ENCODE peak calls at places on chromosomes 12 and 14, in five cellular contexts. One of them, this sample, is unnamed. For H3K9me3, the result is how much of the 10 kb centered on the place peaks cover.

GRCh38 chr14:75711134-75711795 is 50.2 kb downstream of the TTLL5 start:
- DNase-seq in colonic mucosa: no peak
- DNase-seq in Panc1: peak
- DNase-seq in right cardiac atrium: peak
- DNase-seq in heart right ventricle: no peak
- DNase-seq in this sample: no peak

GRCh38 chr14:50741571-50741970 is 73.5 kb upstream of the SAV1 start:
- DNase-seq in right cardiac atrium: no peak
- DNase-seq in Panc1: no peak
- DNase-seq in heart right ventricle: no peak
- DNase-seq in colonic mucosa: no peak
- DNase-seq in this sample: no peak

GRCh38 chr12:102634216-102634615 is 153.9 kb upstream of the IGF1 start:
- DNase-seq in Panc1: no peak
- DNase-seq in colonic mucosa: no peak
- DNase-seq in right cardiac atrium: no peak
- DNase-seq in heart right ventricle: no peak
- DNase-seq in this sample: no peak

GRCh38 chr14:61567838-61568571 is 127.3 kb upstream of the HIF1A start:
- DNase-seq in Panc1: no peak
- DNase-seq in right cardiac atrium: no peak
- DNase-seq in colonic mucosa: no peak
- DNase-seq in heart right ventricle: peak
- DNase-seq in this sample: no peak

GRCh38 chr12:67981236-67982164 is 7.7 kb upstream of the IFNG-AS1 start:
- DNase-seq in Panc1: no peak
- DNase-seq in colonic mucosa: no peak
- DNase-seq in heart right ventricle: no peak
- DNase-seq in right cardiac atrium: no peak
- DNase-seq in this sample: no peak

GRCh38 chr14:100640481-100641273 is 53.5 kb upstream of the BEGAIN start:
- DNase-seq in Panc1: no peak
- DNase-seq in colonic mucosa: no peak
- DNase-seq in heart right ventricle: no peak
- DNase-seq in right cardiac atrium: peak
- DNase-seq in this sample: no peak

GRCh38 chr12:62299617-62300016 is 39.4 kb downstream of the USP15 start:
- DNase-seq in heart right ventricle: no peak
- DNase-seq in Panc1: no peak
- DNase-seq in right cardiac atrium: no peak
- DNase-seq in colonic mucosa: no peak
- DNase-seq in this sample: no peak

GRCh38 chr12:106369624-106370346 is 12.2 kb downstream of the POLR3B start:
- DNase-seq in Panc1: no peak
- DNase-seq in heart right ventricle: no peak
- DNase-seq in colonic mucosa: no peak
- DNase-seq in right cardiac atrium: no peak
- DNase-seq in this sample: no peak

GRCh38 chr14:104138098-104138890 is at the start of gene KIF26A:
- DNase-seq in heart right ventricle: peak
- DNase-seq in colonic mucosa: peak
- DNase-seq in right cardiac atrium: peak
- DNase-seq in Panc1: no peak
- DNase-seq in this sample: peak

GRCh38 chr12:66129934-66130266 is 650 bp downstream of the LLPH start:
- DNase-seq in colonic mucosa: no peak
- DNase-seq in heart right ventricle: no peak
- DNase-seq in right cardiac atrium: no peak
- DNase-seq in Panc1: no peak
- DNase-seq in this sample: no peak

GRCh38 chr12:6963016-6963731 is 7.3 kb downstream of the PHB2 start:
- DNase-seq in right cardiac atrium: peak
- DNase-seq in Panc1: no peak
- DNase-seq in heart right ventricle: no peak
- DNase-seq in colonic mucosa: peak
- DNase-seq in this sample: peak

GRCh38 chr12:73935817-73936216 is 601.8 kb upstream of the ATXN7L3B start:
- DNase-seq in heart right ventricle: no peak
- DNase-seq in right cardiac atrium: no peak
- DNase-seq in Panc1: no peak
- DNase-seq in colonic mucosa: no peak
- DNase-seq in this sample: no peak

GRCh38 chr14:21711360-21711961 is 37.8 kb upstream of the OR4E1 start:
- DNase-seq in right cardiac atrium: no peak
- DNase-seq in colonic mucosa: peak
- DNase-seq in Panc1: peak
- DNase-seq in heart right ventricle: no peak
- DNase-seq in this sample: no peak

GRCh38 chr14:75126121-75126544 is 715 bp downstream of the NEK9 start:
- DNase-seq in heart right ventricle: no peak
- DNase-seq in Panc1: no peak
- DNase-seq in right cardiac atrium: no peak
- DNase-seq in colonic mucosa: no peak
- DNase-seq in this sample: no peak

GRCh38 chr12:131605304-131605829 is 105.5 kb upstream of the SFSWAP start:
- DNase-seq in right cardiac atrium: no peak
- DNase-seq in heart right ventricle: no peak
- DNase-seq in colonic mucosa: no peak
- DNase-seq in Panc1: no peak
- DNase-seq in this sample: no peak

GRCh38 chr14:102430212-102430908 is 67.6 kb downstream of the TECPR2 start:
- DNase-seq in right cardiac atrium: no peak
- DNase-seq in colonic mucosa: no peak
- DNase-seq in Panc1: no peak
- DNase-seq in heart right ventricle: no peak
- DNase-seq in this sample: no peak

GRCh38 chr12:50639721-50640120 is 124.2 kb upstream of the ATF1 start:
- DNase-seq in colonic mucosa: no peak
- DNase-seq in heart right ventricle: no peak
- DNase-seq in Panc1: no peak
- DNase-seq in right cardiac atrium: no peak
- DNase-seq in this sample: no peak

GRCh38 chr12:71636704-71637115 is 26.9 kb downstream of the ZFC3H1 start:
- DNase-seq in Panc1: peak
- DNase-seq in right cardiac atrium: no peak
- DNase-seq in heart right ventricle: no peak
- DNase-seq in colonic mucosa: no peak
- DNase-seq in this sample: no peak

GRCh38 chr14:50303744-50304471 is 8.1 kb downstream of the L2HGDH start:
- DNase-seq in right cardiac atrium: no peak
- DNase-seq in heart right ventricle: no peak
- DNase-seq in colonic mucosa: no peak
- DNase-seq in Panc1: no peak
- DNase-seq in this sample: no peak

GRCh38 chr14:70804556-70805162 is 4.7 kb downstream of the MAP3K9 start:
- DNase-seq in Panc1: no peak
- DNase-seq in heart right ventricle: no peak
- DNase-seq in right cardiac atrium: no peak
- DNase-seq in colonic mucosa: no peak
- DNase-seq in this sample: no peak

GRCh38 chr14:99125616-99126431 is 146.2 kb downstream of the BCL11B start:
- DNase-seq in heart right ventricle: no peak
- DNase-seq in colonic mucosa: peak
- DNase-seq in right cardiac atrium: no peak
- DNase-seq in Panc1: no peak
- DNase-seq in this sample: no peak

GRCh38 chr12:29591140-29592020 is 93.9 kb upstream of the OVCH1 start:
- DNase-seq in colonic mucosa: no peak
- DNase-seq in right cardiac atrium: peak
- DNase-seq in Panc1: no peak
- DNase-seq in heart right ventricle: no peak
- DNase-seq in this sample: no peak

GRCh38 chr12:19709889-19710288 is 270.6 kb downstream of the AEBP2 start:
- DNase-seq in Panc1: no peak
- DNase-seq in colonic mucosa: no peak
- DNase-seq in right cardiac atrium: no peak
- DNase-seq in heart right ventricle: no peak
- DNase-seq in this sample: no peak

GRCh38 chr12:77189463-77189862 is 124.1 kb upstream of the E2F7 start:
- DNase-seq in Panc1: no peak
- DNase-seq in right cardiac atrium: no peak
- DNase-seq in heart right ventricle: no peak
- DNase-seq in colonic mucosa: no peak
- DNase-seq in this sample: no peak

GRCh38 chr12:113684053-113684907 is 212.6 kb upstream of the LHX5 start:
- DNase-seq in heart right ventricle: no peak
- DNase-seq in Panc1: no peak
- DNase-seq in right cardiac atrium: no peak
- DNase-seq in colonic mucosa: no peak
- DNase-seq in this sample: no peak

GRCh38 chr12:59023861-59024424 is 103.6 kb upstream of the LRIG3 start:
- DNase-seq in right cardiac atrium: no peak
- DNase-seq in Panc1: no peak
- DNase-seq in colonic mucosa: no peak
- DNase-seq in heart right ventricle: no peak
- DNase-seq in this sample: no peak

GRCh38 chr14:64726585-64726890 is 22.3 kb downstream of the PLEKHG3 start:
- DNase-seq in heart right ventricle: no peak
- DNase-seq in right cardiac atrium: no peak
- DNase-seq in colonic mucosa: peak
- DNase-seq in Panc1: no peak
- DNase-seq in this sample: no peak

GRCh38 chr12:57765003-57765697 is 1.7 kb downstream of the CYP27B1 start:
- DNase-seq in heart right ventricle: peak
- DNase-seq in right cardiac atrium: peak
- DNase-seq in colonic mucosa: peak
- DNase-seq in Panc1: no peak
- DNase-seq in this sample: peak

GRCh38 chr12:3752096-3752709 is 706 bp downstream of the CRACR2A start:
- DNase-seq in right cardiac atrium: peak
- DNase-seq in heart right ventricle: peak
- DNase-seq in colonic mucosa: peak
- DNase-seq in Panc1: no peak
- DNase-seq in this sample: peak

GRCh38 chr12:131012279-131013069 is 58.8 kb downstream of the ADGRD1 start:
- DNase-seq in right cardiac atrium: peak
- DNase-seq in heart right ventricle: no peak
- DNase-seq in Panc1: no peak
- DNase-seq in colonic mucosa: no peak
- DNase-seq in this sample: no peak

GRCh38 chr12:34334538-34334937 is 312.2 kb downstream of the ALG10 start:
- DNase-seq in Panc1: no peak
- DNase-seq in heart right ventricle: no peak
- DNase-seq in colonic mucosa: no peak
- DNase-seq in right cardiac atrium: no peak
- DNase-seq in this sample: no peak
- H3K9me3 ChIP-seq in Panc1: under half
- H3K9me3 ChIP-seq in heart right ventricle: under half
- H3K9me3 ChIP-seq in colonic mucosa: under half
- H3K9me3 ChIP-seq in right cardiac atrium: under half
- H3K9me3 ChIP-seq in this sample: half or more

DNA sequence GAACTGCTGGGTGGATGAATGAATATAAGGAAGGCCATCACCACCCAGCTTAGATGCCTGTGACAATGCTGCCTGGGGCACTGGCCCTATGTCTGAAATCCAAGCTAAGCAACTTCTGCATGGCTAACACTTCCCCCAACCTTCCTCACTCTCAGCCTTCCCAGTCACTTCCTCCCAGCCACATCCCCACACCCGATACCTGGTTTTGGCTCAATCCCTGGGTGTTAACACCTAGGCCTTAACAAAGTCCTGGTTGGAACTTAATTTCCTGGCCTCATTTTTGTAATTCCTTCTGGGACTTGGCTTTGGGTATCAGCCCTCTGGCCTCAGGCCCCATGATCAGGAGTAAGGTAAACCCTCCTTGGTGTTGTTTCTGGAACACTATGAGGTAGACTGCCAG is 110.0 kb downstream of the EFCAB11 start:
- DNase-seq in Panc1: no peak
- DNase-seq in heart right ventricle: no peak
- DNase-seq in colonic mucosa: no peak
- DNase-seq in right cardiac atrium: no peak
- DNase-seq in this sample: no peak
- H3K27ac ChIP-seq in Panc1: no peak
- H3K27ac ChIP-seq in heart right ventricle: no peak
- H3K27ac ChIP-seq in colonic mucosa: no peak
- H3K27ac ChIP-seq in right cardiac atrium: no peak
- H3K27ac ChIP-seq in this sample: no peak

DNA sequence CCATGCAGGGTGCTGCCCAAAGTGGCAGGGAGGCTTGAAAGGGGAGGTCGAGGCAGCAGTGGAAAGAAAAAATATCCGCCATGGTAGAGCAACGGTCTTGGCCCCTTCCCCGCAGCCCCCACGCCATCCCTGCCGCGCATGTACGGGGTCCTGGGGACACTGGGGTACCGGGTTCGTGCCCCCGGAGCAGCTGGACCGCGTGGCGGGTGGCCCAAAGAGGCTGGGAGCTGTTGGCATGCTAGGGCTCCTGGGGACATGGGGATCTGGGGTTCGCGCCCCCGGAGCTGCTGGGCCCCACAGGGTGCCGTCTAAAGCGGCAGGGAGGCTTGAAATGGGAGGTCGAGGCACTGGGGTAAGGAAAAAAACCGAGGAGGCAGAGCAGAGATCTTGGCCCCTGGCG is 316.5 kb downstream of the ALG10 start:
- DNase-seq in heart right ventricle: no peak
- DNase-seq in colonic mucosa: no peak
- DNase-seq in Panc1: no peak
- DNase-seq in right cardiac atrium: no peak
- DNase-seq in this sample: no peak
- H3K9me3 ChIP-seq in heart right ventricle: under half
- H3K9me3 ChIP-seq in colonic mucosa: under half
- H3K9me3 ChIP-seq in Panc1: under half
- H3K9me3 ChIP-seq in right cardiac atrium: under half
- H3K9me3 ChIP-seq in this sample: half or more

GRCh38 chr14:68283378-68284123 is 464.0 kb downstream of the RAD51B start:
- DNase-seq in heart right ventricle: peak
- DNase-seq in colonic mucosa: no peak
- DNase-seq in Panc1: no peak
- DNase-seq in right cardiac atrium: peak
- DNase-seq in this sample: peak
- H3K27ac ChIP-seq in heart right ventricle: peak
- H3K27ac ChIP-seq in colonic mucosa: peak
- H3K27ac ChIP-seq in Panc1: no peak
- H3K27ac ChIP-seq in right cardiac atrium: peak
- H3K27ac ChIP-seq in this sample: peak

DNA sequence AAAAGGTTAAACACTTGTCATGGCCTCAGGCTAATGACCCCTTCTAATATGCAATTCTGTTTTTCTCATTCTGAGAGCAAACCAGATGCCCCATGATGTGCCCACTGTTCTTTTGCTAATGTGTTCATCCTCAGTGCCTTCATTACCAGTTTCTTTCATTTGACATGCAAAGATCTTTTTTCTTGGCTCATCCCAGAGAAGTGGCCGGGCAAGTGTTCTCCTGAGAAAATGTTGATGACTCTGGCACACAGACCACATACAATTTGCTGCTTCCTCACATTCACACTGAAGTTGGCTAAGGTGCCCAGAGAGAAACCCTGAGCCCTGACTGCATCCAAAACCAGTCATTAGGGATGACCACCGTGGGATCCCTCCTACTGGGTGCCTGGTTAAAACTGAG is 833.3 kb downstream of the DIO2 start:
- DNase-seq in Panc1: no peak
- DNase-seq in heart right ventricle: no peak
- DNase-seq in right cardiac atrium: no peak
- DNase-seq in colonic mucosa: no peak
- DNase-seq in this sample: no peak
- H3K9me3 ChIP-seq in Panc1: under half
- H3K9me3 ChIP-seq in heart right ventricle: under half
- H3K9me3 ChIP-seq in right cardiac atrium: under half
- H3K9me3 ChIP-seq in colonic mucosa: under half
- H3K9me3 ChIP-seq in this sample: under half

GRCh38 chr14:33938131-33938949 is 12.5 kb downstream of the EGLN3 start:
- DNase-seq in right cardiac atrium: peak
- DNase-seq in heart right ventricle: peak
- DNase-seq in colonic mucosa: peak
- DNase-seq in Panc1: no peak
- DNase-seq in this sample: peak
- H3K27ac ChIP-seq in right cardiac atrium: peak
- H3K27ac ChIP-seq in heart right ventricle: peak
- H3K27ac ChIP-seq in colonic mucosa: peak
- H3K27ac ChIP-seq in Panc1: peak
- H3K27ac ChIP-seq in this sample: no peak